ENCODE peak calls at places on chromosomes 13 and 19, in six cellular contexts. P, R, B, T, X and C are unnamed samples. For H3K9me3, the result is how much of the 10 kb centered on the place peaks cover.

GRCh38 chr13:48733739-48734329 is 80.1 kb downstream of the CYSLTR2 start:
- DNase-seq in B (no peak), X (no peak), P (no peak), R (no peak), T (no peak), C (no peak)

GRCh38 chr19:2795827-2796658 is 10.7 kb downstream of the THOP1 start:
- DNase-seq in R (no peak), X (no peak), T (no peak), B (no peak), P (no peak), C (no peak)

GRCh38 chr19:2819540-2820111 is at the start of gene ZNF554:
- DNase-seq in P (peak), R (peak), B (peak), T (peak), X (peak), C (peak)

GRCh38 chr13:102846261-102847015 is 606 bp downstream of the ERCC5 start:
- DNase-seq in R (no peak), T (peak), P (peak), X (no peak), B (peak), C (no peak)

GRCh38 chr13:75357576-75358295 is 124.2 kb downstream of the TBC1D4 start:
- DNase-seq in X (peak), B (no peak), T (peak), R (no peak), P (no peak), C (peak)

GRCh38 chr13:73819711-73820110 is 314.5 kb downstream of the KLF12 start:
- DNase-seq in P (no peak), B (no peak), X (no peak), R (no peak), T (no peak), C (no peak)

GRCh38 chr19:45901432-45901903 is 945 bp downstream of the MYPOP start:
- DNase-seq in X (no peak), T (no peak), B (peak), R (no peak), P (no peak), C (no peak)

GRCh38 chr13:51373451-51373850 is 34.0 kb downstream of the SERPINE3 start:
- DNase-seq in B (no peak), P (no peak), T (no peak), X (no peak), R (no peak), C (no peak)

GRCh38 chr13:113052971-113053370 is 52.6 kb upstream of the F7 start:
- DNase-seq in T (peak), X (no peak), B (no peak), P (no peak), R (no peak), C (no peak)

GRCh38 chr19:38869836-38870607 is 8.1 kb downstream of the RINL start:
- DNase-seq in P (peak), B (peak), R (peak), T (peak), X (no peak), C (peak)

GRCh38 chr13:44044544-44045178 is 165.0 kb downstream of the LACC1 start:
- DNase-seq in X (no peak), R (no peak), B (no peak), T (no peak), P (no peak), C (peak)

GRCh38 chr13:99736541-99736940 is 235.0 kb downstream of the ZIC5 start:
- DNase-seq in P (no peak), B (no peak), X (no peak), T (no peak), R (no peak), C (no peak)

GRCh38 chr19:42352216-42352892 is 26.9 kb downstream of the MEGF8 start:
- DNase-seq in P (no peak), R (no peak), X (no peak), T (no peak), B (no peak), C (no peak)

GRCh38 chr19:29260477-29261317 is 47.7 kb upstream of the UQCRFS1 start:
- DNase-seq in T (no peak), R (no peak), X (no peak), B (no peak), P (no peak), C (no peak)

GRCh38 chr13:99265823-99266426 is 7.7 kb upstream of the GPR18 start:
- DNase-seq in B (no peak), T (no peak), X (no peak), P (no peak), R (no peak), C (peak)

GRCh38 chr13:110471156-110471832 is 90.2 kb downstream of the RAB20 start:
- DNase-seq in B (no peak), R (no peak), X (no peak), T (no peak), P (peak), C (peak)

GRCh38 chr13:51950722-51951121 is 60.5 kb downstream of the ATP7B start:
- DNase-seq in X (no peak), B (no peak), T (no peak), R (no peak), P (no peak), C (no peak)

GRCh38 chr19:35209646-35210045 is 18.9 kb downstream of the FAM187B start:
- DNase-seq in B (no peak), P (no peak), T (no peak), X (no peak), R (no peak), C (no peak)

GRCh38 chr13:110217811-110218210 is 89.1 kb downstream of the COL4A1 start:
- DNase-seq in B (no peak), P (no peak), X (no peak), R (no peak), T (no peak), C (no peak)

GRCh38 chr19:17020823-17021222 is 5.8 kb downstream of the CPAMD8 start:
- DNase-seq in B (no peak), T (no peak), P (no peak), R (no peak), X (no peak), C (no peak)

GRCh38 chr13:71525004-71525403 is 342.0 kb downstream of the DACH1 start:
- DNase-seq in B (no peak), X (no peak), T (no peak), R (no peak), P (no peak), C (no peak)

GRCh38 chr19:55712804-55713631 is 25.2 kb downstream of the NLRP9 start:
- DNase-seq in B (no peak), T (no peak), R (no peak), P (no peak), X (no peak), C (no peak)

GRCh38 chr19:55720214-55720746 is 17.9 kb downstream of the NLRP9 start:
- DNase-seq in R (no peak), P (no peak), T (no peak), X (no peak), B (no peak), C (no peak)

GRCh38 chr19:55716531-55716930 is 21.7 kb downstream of the NLRP9 start:
- DNase-seq in P (no peak), X (no peak), B (no peak), T (no peak), R (no peak), C (no peak)

GRCh38 chr19:55720801-55721200 is 17.4 kb downstream of the NLRP9 start:
- DNase-seq in T (no peak), B (no peak), R (no peak), X (no peak), P (no peak), C (no peak)

DNA sequence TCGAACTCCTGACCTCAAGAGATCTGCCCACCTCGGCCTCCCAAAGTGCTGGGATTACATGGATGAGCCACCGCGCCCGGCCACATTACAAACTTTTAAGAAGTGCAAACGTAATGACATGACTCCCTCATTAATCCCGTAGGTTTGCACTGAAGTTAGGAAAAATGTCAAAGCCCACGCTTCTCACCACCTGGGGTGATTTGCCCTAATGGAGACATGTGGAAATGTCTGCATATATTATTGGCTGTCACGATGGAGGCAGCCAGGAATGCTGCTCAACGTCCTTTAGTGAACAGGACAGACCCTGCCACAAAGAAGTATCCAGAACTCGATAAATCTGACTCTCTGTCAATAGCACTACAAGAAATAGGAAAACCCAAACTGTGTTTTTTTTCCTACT is 21.0 kb downstream of the NLRP9 start:
- DNase-seq in T (no peak), P (no peak), R (no peak), B (no peak), X (no peak), C (no peak)
- H3K9me3 ChIP-seq in T (under half), P (under half), R (under half), B (under half), X (half or more), C (under half)

GRCh38 chr13:57857945-57858344 is 226.4 kb downstream of the PCDH17 start:
- DNase-seq in T (no peak), P (no peak), R (no peak), B (no peak), X (no peak), C (no peak)
- H3K9me3 ChIP-seq in T (under half), P (under half), R (under half), B (under half), X (under half), C (under half)

GRCh38 chr19:52094526-52094925 is 1.0 kb downstream of the ZNF841 start:
- DNase-seq in X (no peak), R (no peak), P (no peak), T (no peak), B (no peak), C (no peak)
- H3K9me3 ChIP-seq in X (under half), R (under half), P (under half), T (under half), B (under half), C (under half)

GRCh38 chr19:52566588-52566987 is 3.5 kb upstream of the ZNF701 start:
- DNase-seq in X (no peak), R (no peak), T (no peak), B (no peak), P (no peak), C (peak)
- H3K9me3 ChIP-seq in X (under half), R (under half), T (under half), B (under half), P (under half), C (under half)

GRCh38 chr13:105340061-105340606 is 1195.3 kb downstream of the EFNB2 start:
- DNase-seq in B (no peak), X (no peak), P (no peak), R (no peak), T (no peak), C (no peak)

GRCh38 chr13:105336706-105337582 is 1198.5 kb downstream of the EFNB2 start:
- DNase-seq in P (no peak), B (no peak), T (no peak), X (no peak), R (no peak), C (peak)

GRCh38 chr13:105341256-105341655 is 1194.2 kb downstream of the EFNB2 start:
- DNase-seq in X (no peak), T (no peak), R (no peak), P (no peak), B (no peak), C (no peak)

GRCh38 chr13:105338773-105339172 is 1196.7 kb downstream of the EFNB2 start:
- DNase-seq in B (no peak), X (no peak), R (no peak), T (no peak), P (no peak), C (no peak)

DNA sequence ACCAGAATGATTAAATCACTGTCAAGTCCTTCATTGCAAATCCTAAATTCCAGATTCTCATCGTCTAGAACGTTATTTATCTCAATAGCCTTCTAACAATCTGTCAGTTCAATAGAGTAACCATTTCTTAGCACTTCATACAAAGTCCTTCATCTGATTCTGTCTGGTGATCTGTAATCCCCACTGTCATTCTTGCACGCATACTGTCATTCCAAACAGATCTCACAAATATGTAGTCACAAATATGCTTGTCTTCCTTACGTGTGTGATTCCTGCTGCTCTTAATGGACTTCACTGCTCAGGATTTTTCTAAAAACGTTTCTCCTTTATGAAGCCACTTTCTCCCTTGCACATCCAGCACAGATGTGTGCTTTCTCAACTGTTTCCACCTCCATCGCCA is 1197.4 kb downstream of the EFNB2 start:
- DNase-seq in X (no peak), P (no peak), B (no peak), R (no peak), T (no peak), C (no peak)
- H3K9me3 ChIP-seq in X (under half), P (under half), B (under half), R (under half), T (under half), C (under half)

GRCh38 chr19:54660967-54661366 is 1.8 kb upstream of the LILRB4 start:
- DNase-seq in B (no peak), R (no peak), P (no peak), X (no peak), T (no peak), C (no peak)

GRCh38 chr19:54661846-54662489 is 817 bp upstream of the LILRB4 start:
- DNase-seq in X (no peak), T (no peak), P (no peak), B (no peak), R (no peak), C (no peak)

GRCh38 chr19:54660306-54660705 is 2.5 kb upstream of the LILRB4 start:
- DNase-seq in P (no peak), B (no peak), X (no peak), T (no peak), R (no peak), C (no peak)

GRCh38 chr19:54665530-54665929 is 2.7 kb downstream of the LILRB4 start:
- DNase-seq in P (no peak), T (no peak), B (no peak), R (no peak), X (no peak), C (no peak)

DNA sequence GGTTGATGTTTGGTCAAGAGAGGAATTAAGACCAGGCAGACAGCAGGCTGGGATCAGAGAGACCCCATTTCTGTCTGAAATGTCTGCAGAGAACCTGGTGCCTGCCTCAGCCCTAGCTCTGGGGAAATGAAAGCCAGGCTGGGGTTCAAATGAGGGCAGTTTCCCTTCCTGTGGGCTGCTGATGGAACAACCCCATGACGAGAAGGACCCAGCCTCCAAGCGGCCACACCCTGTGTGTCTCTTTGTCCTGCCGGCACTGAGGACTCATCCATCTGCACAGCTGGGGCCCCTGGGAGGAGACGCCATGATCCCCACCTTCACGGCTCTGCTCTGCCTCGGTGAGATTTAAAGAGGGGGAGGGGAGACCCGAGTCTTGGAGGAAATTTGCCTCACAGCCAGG is at the start of gene LILRB4:
- DNase-seq in X (no peak), R (no peak), B (no peak), T (no peak), P (no peak), C (no peak)
- H3K9me3 ChIP-seq in X (half or more), R (under half), B (under half), T (under half), P (under half), C (under half)

DNA sequence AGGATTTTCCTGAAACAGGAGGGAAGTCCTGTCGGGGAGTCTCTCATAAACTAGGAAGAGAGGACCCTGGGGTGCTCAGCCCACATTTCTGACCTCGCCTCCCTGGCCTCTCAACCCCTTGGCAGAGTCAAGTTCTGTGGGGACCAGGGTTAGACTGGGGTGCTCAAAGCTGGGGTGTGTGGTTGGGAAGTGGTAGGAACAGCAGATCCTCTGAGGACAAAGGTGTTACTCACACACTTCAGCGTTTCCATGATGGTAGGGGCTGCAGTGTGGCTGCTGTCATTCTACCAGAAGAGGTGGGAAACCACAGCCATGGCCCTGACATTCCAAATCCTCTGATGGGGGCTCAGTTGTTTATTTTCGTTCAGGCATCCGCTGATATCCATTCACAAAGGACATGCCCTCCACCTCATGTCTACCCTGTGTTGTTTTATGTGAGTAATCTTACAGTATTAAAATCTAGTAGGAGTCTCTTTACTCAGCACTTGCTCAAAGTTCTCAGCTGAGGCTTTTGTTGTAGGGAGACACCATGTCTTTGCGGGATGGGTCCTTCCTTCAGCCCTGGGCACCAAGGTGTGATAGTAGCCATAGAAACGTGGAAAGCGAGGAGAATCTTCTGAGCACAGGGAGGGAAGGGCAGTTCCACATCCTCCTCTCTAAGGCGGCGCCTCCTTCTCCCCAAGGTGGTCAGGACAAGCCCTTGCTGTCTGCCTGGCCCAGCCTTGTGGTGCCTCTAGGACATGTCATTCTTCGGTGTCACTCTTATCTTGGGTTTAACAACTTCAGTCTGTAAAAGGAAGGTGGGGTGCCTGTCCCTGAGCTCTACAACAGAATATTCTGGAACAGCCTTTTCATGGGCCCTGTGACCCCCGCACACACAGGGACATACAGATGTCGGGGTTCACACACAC is 1.5 kb downstream of the KIR2DL3 start:
- DNase-seq in X (no peak), T (no peak), B (no peak), R (no peak), P (no peak), C (peak)
- H3K9me3 ChIP-seq in X (half or more), T (under half), B (under half), R (under half), P (under half), C (under half)

GRCh38 chr13:18236528-18236815 is 945.2 kb downstream of the TUBA3C start:
- DNase-seq in P (no peak), B (no peak), R (no peak), T (no peak), X (no peak), C (no peak)
- H3K9me3 ChIP-seq in P (under half), B (under half), R (under half), T (under half), X (half or more), C (under half)

GRCh38 chr19:47268028-47268427 is 6.7 kb upstream of the INAFM1 start:
- DNase-seq in B (no peak), T (no peak), R (no peak), P (no peak), X (no peak), C (no peak)

GRCh38 chr19:47267350-47267759 is 7.3 kb upstream of the INAFM1 start:
- DNase-seq in P (no peak), X (no peak), R (no peak), T (no peak), B (no peak), C (no peak)

GRCh38 chr19:47270408-47270807 is 4.3 kb upstream of the INAFM1 start:
- DNase-seq in B (no peak), T (no peak), X (no peak), R (no peak), P (no peak), C (no peak)

GRCh38 chr19:47271949-47272348 is 2.7 kb upstream of the INAFM1 start:
- DNase-seq in T (no peak), X (no peak), P (no peak), R (no peak), B (no peak), C (no peak)

GRCh38 chr19:47269596-47269995 is 5.1 kb upstream of the INAFM1 start:
- DNase-seq in R (no peak), T (no peak), B (no peak), P (no peak), X (no peak), C (no peak)
- H3K9me3 ChIP-seq in R (under half), T (under half), B (under half), P (under half), X (under half), C (under half)